ENCODE peak calls at places on chromosomes 5 and 9, in eight cellular contexts. T, I, C, F, K, L, A and Q are unnamed samples.

GRCh38 chr9:117825609-117826347 is 121.6 kb downstream of the TLR4 start:
- DNase-seq in T (no peak), I (no peak), C (no peak), F (peak), K (peak), L (peak), A (no peak), Q (no peak)

GRCh38 chr5:141848771-141849370 is 29.3 kb downstream of the PCDH1 start:
- DNase-seq in T (peak), I (no peak), C (peak), F (no peak), K (peak), L (peak), A (peak), Q (peak)

GRCh38 chr5:149453618-149454415 is 74.7 kb upstream of the IL17B start:
- DNase-seq in T (no peak), I (no peak), C (no peak), F (no peak), K (no peak), L (no peak), A (no peak), Q (no peak)

GRCh38 chr5:132094393-132095076 is 20.9 kb downstream of the CSF2 start:
- DNase-seq in T (no peak), I (peak), C (peak), F (no peak), K (no peak), L (no peak), A (peak), Q (peak)

GRCh38 chr5:94778712-94779111 is 160.2 kb downstream of the SLF1 start:
- DNase-seq in T (no peak), I (no peak), C (no peak), F (no peak), K (no peak), L (no peak), A (no peak), Q (no peak)

GRCh38 chr9:125748511-125749099 is 1.4 kb downstream of the PBX3 start:
- DNase-seq in T (no peak), I (no peak), C (no peak), F (no peak), K (no peak), L (peak), A (peak), Q (no peak)

GRCh38 chr9:122816163-122816867 is 12.1 kb downstream of the PDCL start:
- DNase-seq in T (peak), I (no peak), C (no peak), F (no peak), K (peak), L (peak), A (no peak), Q (no peak)

GRCh38 chr9:116456490-116457088 is 230.5 kb upstream of the TRIM32 start:
- DNase-seq in T (no peak), I (no peak), C (no peak), F (no peak), K (no peak), L (no peak), A (no peak), Q (no peak)

GRCh38 chr5:118208031-118208453 is 780.3 kb downstream of the DTWD2 start:
- DNase-seq in T (no peak), I (no peak), C (no peak), F (no peak), K (no peak), L (no peak), A (no peak), Q (no peak)

GRCh38 chr5:51387854-51388320 is 4.6 kb downstream of the ISL1 start:
- DNase-seq in T (no peak), I (no peak), C (no peak), F (no peak), K (no peak), L (no peak), A (no peak), Q (no peak)

GRCh38 chr9:107638922-107639321 is 149.4 kb upstream of the KLF4 start:
- DNase-seq in T (peak), I (peak), C (no peak), F (no peak), K (no peak), L (no peak), A (no peak), Q (no peak)

GRCh38 chr9:77819672-77820071 is 171.6 kb upstream of the GNA14 start:
- DNase-seq in T (no peak), I (no peak), C (no peak), F (no peak), K (no peak), L (no peak), A (no peak), Q (no peak)

GRCh38 chr9:135736265-135736978 is 34.4 kb downstream of the KCNT1 start:
- DNase-seq in T (no peak), I (no peak), C (no peak), F (no peak), K (no peak), L (no peak), A (no peak), Q (no peak)

GRCh38 chr5:97044057-97044456 is 98.4 kb downstream of the LIX1 start:
- DNase-seq in T (no peak), I (peak), C (peak), F (no peak), K (no peak), L (no peak), A (peak), Q (no peak)

GRCh38 chr9:130661461-130662098 is 2.8 kb upstream of the PRDM12 start:
- DNase-seq in T (no peak), I (no peak), C (no peak), F (no peak), K (no peak), L (no peak), A (no peak), Q (no peak)

GRCh38 chr9:37839491-37840461 is 39.2 kb downstream of the DCAF10 start:
- DNase-seq in T (no peak), I (peak), C (no peak), F (no peak), K (no peak), L (no peak), A (peak), Q (no peak)

GRCh38 chr5:122267195-122267594 is 44.8 kb upstream of the SNCAIP start:
- DNase-seq in T (no peak), I (no peak), C (peak), F (no peak), K (no peak), L (no peak), A (no peak), Q (no peak)

GRCh38 chr5:36164461-36164860 is 12.6 kb downstream of the SKP2 start:
- DNase-seq in T (no peak), I (no peak), C (no peak), F (no peak), K (no peak), L (no peak), A (no peak), Q (no peak)

GRCh38 chr5:177301503-177302165 is 1.9 kb downstream of the RAB24 start:
- DNase-seq in T (no peak), I (no peak), C (no peak), F (no peak), K (no peak), L (no peak), A (peak), Q (no peak)

GRCh38 chr5:39794511-39794910 is 369.7 kb upstream of the DAB2 start:
- DNase-seq in T (peak), I (peak), C (no peak), F (no peak), K (no peak), L (no peak), A (no peak), Q (no peak)

GRCh38 chr9:21381752-21382339 is 3.4 kb downstream of the IFNA2 start:
- DNase-seq in T (no peak), I (no peak), C (no peak), F (no peak), K (no peak), L (peak), A (no peak), Q (no peak)

GRCh38 chr9:126752881-126753670 is 51.8 kb upstream of the ZBTB43 start:
- DNase-seq in T (no peak), I (no peak), C (no peak), F (no peak), K (no peak), L (no peak), A (peak), Q (no peak)

GRCh38 chr5:135448071-135448704 is 1.0 kb upstream of the DCANP1 start:
- DNase-seq in T (no peak), I (no peak), C (no peak), F (no peak), K (no peak), L (no peak), A (peak), Q (no peak)

GRCh38 chr9:82972446-82972845 is 90.5 kb downstream of the RASEF start:
- DNase-seq in T (no peak), I (no peak), C (no peak), F (no peak), K (no peak), L (no peak), A (no peak), Q (no peak)